ENCODE peak calls at places on chromosomes 12 and 14, in seven cellular contexts. X is left ventricle myocardium inferior, M is tibial artery, Q is PC-3, O is transverse colon, U is HCT116, Y is heart left ventricle. S is an unnamed sample. For H3K9me3 and H3K27me3, the result is how much of the 10 kb centered on the place peaks cover.

GRCh38 chr12:5432011-5432400 is at the start of gene NTF3:
- DNase-seq in Q (no peak), Y (no peak), U (no peak), X (peak), M (no peak), O (no peak), S (no peak)

GRCh38 chr14:93033983-93034670 is 81.6 kb downstream of the ITPK1 start:
- DNase-seq in Q (no peak), U (no peak), X (no peak), O (no peak), M (no peak), Y (no peak), S (peak)

GRCh38 chr14:84029720-84030119 is 1500.2 kb upstream of the FLRT2 start:
- DNase-seq in X (no peak), U (no peak), Q (no peak), Y (no peak), O (no peak), M (no peak), S (no peak)

GRCh38 chr14:64800000-64800399 is 79.7 kb downstream of the SPTB start:
- DNase-seq in Q (peak), X (peak), O (peak), U (peak), M (no peak), Y (peak), S (no peak)

GRCh38 chr12:3791475-3791874 is 38.6 kb upstream of the CRACR2A start:
- DNase-seq in Y (no peak), U (no peak), M (no peak), Q (no peak), X (no peak), O (no peak), S (no peak)

GRCh38 chr12:126055521-126055920 is 990.3 kb downstream of the AACS start:
- DNase-seq in Y (no peak), M (no peak), O (no peak), U (no peak), Q (peak), X (no peak), S (no peak)

GRCh38 chr12:54033980-54034783 is 1.3 kb downstream of the HOXC5 start:
- DNase-seq in U (no peak), Q (no peak), M (no peak), X (no peak), Y (no peak), O (no peak), S (no peak)

GRCh38 chr14:93059917-93060545 is 55.7 kb downstream of the ITPK1 start:
- DNase-seq in X (no peak), M (no peak), Q (no peak), U (no peak), Y (no peak), O (no peak), S (no peak)

GRCh38 chr12:120625557-120626419 is 14.6 kb upstream of the CABP1 start:
- DNase-seq in Y (no peak), U (peak), M (no peak), X (no peak), O (no peak), Q (no peak), S (no peak)

GRCh38 chr12:18352312-18352711 is 91.0 kb downstream of the PIK3C2G start:
- DNase-seq in U (no peak), X (no peak), Q (no peak), Y (no peak), M (no peak), O (no peak), S (no peak)

GRCh38 chr12:38934696-38935095 is 29.3 kb upstream of the CPNE8 start:
- DNase-seq in M (no peak), Y (no peak), U (no peak), O (no peak), X (no peak), Q (peak), S (no peak)

GRCh38 chr14:100439781-100440180 is 116.6 kb downstream of the SLC25A47 start:
- DNase-seq in Y (peak), M (no peak), U (no peak), Q (peak), O (peak), X (peak), S (no peak)

GRCh38 chr12:49022558-49023178 is 4.1 kb upstream of the PRKAG1 start:
- DNase-seq in M (no peak), O (peak), U (no peak), Q (no peak), X (no peak), Y (no peak), S (no peak)

DNA sequence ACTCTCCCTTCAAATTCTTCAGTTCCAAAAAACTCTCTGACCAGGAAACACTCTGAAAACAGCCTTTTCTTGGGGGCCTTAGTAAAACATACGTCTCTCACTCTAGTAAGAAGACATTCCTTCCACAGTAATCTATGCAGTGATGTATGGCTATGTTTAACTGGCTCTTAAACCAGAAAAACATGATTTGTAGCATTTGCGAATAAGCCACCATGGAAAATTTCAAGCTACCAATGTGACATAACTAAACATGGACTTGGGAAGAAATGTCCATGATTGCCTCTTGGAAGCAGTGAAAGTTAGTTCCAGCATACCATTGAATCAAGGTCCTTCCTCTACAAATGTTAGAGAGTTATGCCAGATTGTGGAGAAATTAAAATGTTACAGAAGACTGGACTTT is 121.5 kb upstream of the ATF7IP start:
- DNase-seq in U (no peak), O (no peak), Y (no peak), X (no peak), M (no peak), Q (no peak), S (no peak)
- H3K9me3 ChIP-seq in U (under half), O (under half), Y (under half), X (under half), M (under half), Q (under half), S (under half)

GRCh38 chr14:75290851-75291250 is 12.2 kb downstream of the FOS start:
- DNase-seq in U (no peak), Q (no peak), X (no peak), M (no peak), Y (no peak), O (no peak), S (no peak)
- H3K27ac ChIP-seq in U (no peak), Q (no peak), X (no peak), M (no peak), Y (no peak), O (no peak), S (no peak)

GRCh38 chr14:77145975-77146740 is 4.6 kb upstream of the ZDHHC22 start:
- DNase-seq in Y (no peak), O (no peak), M (no peak), U (no peak), X (no peak), Q (no peak), S (no peak)
- H3K27me3 ChIP-seq in Y (half or more), O (half or more), M (under half), U (under half), X (half or more), Q (half or more), S (half or more)

DNA sequence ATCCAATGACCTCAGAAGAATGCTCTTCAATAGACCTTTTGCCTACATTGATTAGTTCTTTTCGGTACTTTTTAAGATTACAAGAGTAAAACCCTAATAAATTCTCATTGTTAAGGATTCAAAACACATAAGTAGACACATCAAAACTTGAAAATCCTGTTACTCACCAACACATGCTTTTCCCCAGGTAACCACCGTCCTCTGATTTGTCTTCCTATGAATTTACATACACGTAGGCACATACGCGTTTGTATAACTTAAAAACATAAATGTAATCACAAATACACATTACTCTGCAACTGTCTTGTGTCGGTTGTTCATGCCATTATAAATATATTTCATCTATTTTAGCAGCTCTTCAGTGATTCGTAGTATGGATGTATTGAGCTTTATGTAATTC is 910 bp upstream of the WASHC4 start:
- DNase-seq in U (no peak), Q (peak), M (no peak), Y (no peak), X (no peak), O (no peak), S (no peak)
- H3K9me3 ChIP-seq in U (under half), Q (under half), M (under half), Y (under half), X (under half), O (under half), S (under half)

GRCh38 chr12:56296207-56296785 is 3.8 kb downstream of the CS start:
- DNase-seq in Y (no peak), U (no peak), X (no peak), M (no peak), O (no peak), Q (no peak), S (no peak)
- H3K27ac ChIP-seq in Y (no peak), U (no peak), X (no peak), M (no peak), O (no peak), Q (no peak), S (no peak)

GRCh38 chr14:60648169-60648933 is 926 bp downstream of the SIX1 start:
- DNase-seq in Y (no peak), O (no peak), X (no peak), M (peak), U (no peak), Q (peak), S (no peak)

GRCh38 chr14:60650382-60650961 is 1.2 kb upstream of the SIX1 start:
- DNase-seq in Q (peak), Y (no peak), U (no peak), M (no peak), O (no peak), X (no peak), S (no peak)

GRCh38 chr14:60651051-60651935 is 2.0 kb upstream of the SIX1 start:
- DNase-seq in U (no peak), Q (no peak), X (no peak), O (no peak), M (no peak), Y (no peak), S (no peak)

GRCh38 chr14:60648934-60649814 is at the start of gene SIX1:
- DNase-seq in Q (peak), M (peak), U (peak), O (peak), Y (peak), X (peak), S (no peak)

DNA sequence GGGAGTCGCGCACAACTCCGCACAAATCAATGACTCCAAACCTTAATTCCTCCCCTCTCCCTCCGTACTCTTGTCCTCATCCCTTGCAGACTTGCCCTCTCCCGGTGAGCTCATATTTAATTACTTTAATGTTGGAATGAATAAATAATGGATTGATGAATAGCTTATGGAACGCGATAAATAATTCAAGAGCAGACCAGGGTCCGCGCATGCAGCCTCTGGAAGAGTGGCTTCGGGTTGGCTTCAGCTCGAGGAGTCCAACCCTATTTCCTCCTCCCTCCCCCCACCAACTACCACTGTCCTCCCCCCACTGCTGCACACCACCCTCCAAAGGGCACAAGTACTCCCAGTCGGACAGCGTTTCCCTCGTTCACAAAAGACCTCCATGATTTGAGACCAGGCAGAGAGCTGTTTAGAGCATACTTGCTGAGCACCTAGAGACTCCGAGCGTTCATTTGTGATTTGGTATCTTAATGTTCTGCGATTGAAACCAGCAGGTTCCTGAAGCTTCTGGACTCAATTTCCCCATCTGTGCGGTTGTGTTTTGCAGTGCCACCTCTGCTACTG is 621 bp upstream of the SIX1 start:
- DNase-seq in O (no peak), X (no peak), M (no peak), U (no peak), Y (no peak), Q (peak), S (no peak)
- H3K27me3 ChIP-seq in O (half or more), X (half or more), M (under half), U (under half), Y (half or more), Q (under half), S (half or more)

GRCh38 chr12:106942775-106943174 is 12.9 kb upstream of the TMEM263 start:
- DNase-seq in U (no peak), X (no peak), M (no peak), Y (no peak), Q (no peak), O (no peak), S (no peak)

GRCh38 chr12:106950591-106950990 is 5.1 kb upstream of the TMEM263 start:
- DNase-seq in O (no peak), Y (no peak), X (no peak), U (no peak), M (no peak), Q (no peak), S (no peak)

GRCh38 chr12:106941481-106942156 is 14.1 kb upstream of the TMEM263 start:
- DNase-seq in Q (no peak), X (no peak), Y (no peak), O (no peak), U (no peak), M (no peak), S (no peak)

GRCh38 chr12:106945261-106945851 is 10.4 kb upstream of the TMEM263 start:
- DNase-seq in M (no peak), X (no peak), U (no peak), Q (no peak), O (no peak), Y (no peak), S (no peak)
- H3K9me3 ChIP-seq in M (under half), X (under half), U (under half), Q (under half), O (under half), Y (under half), S (under half)